ENCODE peak calls at places on chromosomes 12 and 14, in nine cellular contexts. One of them, this sample, is unnamed.

GRCh38 chr12:129101404-129101803 is 248.1 kb downstream of the GLT1D1 start:
- DNase-seq in stimulated activated CD8-positive, alpha-beta memory T cell treated with anti-CD3 and anti-CD28 coated beads, Interleukin-15, amount 100 ng/mL, for 24 hours: no peak
- DNase-seq in A549: no peak
- DNase-seq in LoVo: no peak
- DNase-seq in T-helper 2 cell: no peak
- DNase-seq in HEK293T: no peak
- DNase-seq in NCI-H2081: no peak
- DNase-seq in body of pancreas: no peak
- DNase-seq in stimulated activated CD4-positive, alpha-beta T cell treated with anti-CD3 and anti-CD28 coated beads, TNF-alpha, amount 100 ng/mL, for 4 hours: no peak
- DNase-seq in this sample: no peak

GRCh38 chr12:119115296-119115905 is 63.3 kb upstream of the HSPB8 start:
- DNase-seq in LoVo: peak; percentile 47
- DNase-seq in stimulated activated CD8-positive, alpha-beta memory T cell treated with anti-CD3 and anti-CD28 coated beads, Interleukin-15, amount 100 ng/mL, for 24 hours: no peak
- DNase-seq in T-helper 2 cell: no peak
- DNase-seq in A549: peak; percentile 50
- DNase-seq in NCI-H2081: peak; percentile 38
- DNase-seq in stimulated activated CD4-positive, alpha-beta T cell treated with anti-CD3 and anti-CD28 coated beads, TNF-alpha, amount 100 ng/mL, for 4 hours: no peak
- DNase-seq in HEK293T: peak; percentile 62
- DNase-seq in body of pancreas: peak; percentile 29
- DNase-seq in this sample: peak; percentile 70

GRCh38 chr12:53695148-53696138 is 19.6 kb upstream of the ATP5MC2 start:
- DNase-seq in stimulated activated CD4-positive, alpha-beta T cell treated with anti-CD3 and anti-CD28 coated beads, TNF-alpha, amount 100 ng/mL, for 4 hours: no peak
- DNase-seq in HEK293T: peak; percentile 70
- DNase-seq in T-helper 2 cell: peak; percentile 23
- DNase-seq in NCI-H2081: no peak
- DNase-seq in A549: peak; percentile 29
- DNase-seq in stimulated activated CD8-positive, alpha-beta memory T cell treated with anti-CD3 and anti-CD28 coated beads, Interleukin-15, amount 100 ng/mL, for 24 hours: no peak
- DNase-seq in LoVo: no peak
- DNase-seq in body of pancreas: peak; percentile 28
- DNase-seq in this sample: peak; percentile 74

GRCh38 chr12:103915306-103915705 is 14.9 kb upstream of the HSP90B1 start:
- DNase-seq in HEK293T: no peak
- DNase-seq in A549: no peak
- DNase-seq in stimulated activated CD8-positive, alpha-beta memory T cell treated with anti-CD3 and anti-CD28 coated beads, Interleukin-15, amount 100 ng/mL, for 24 hours: no peak
- DNase-seq in body of pancreas: no peak
- DNase-seq in stimulated activated CD4-positive, alpha-beta T cell treated with anti-CD3 and anti-CD28 coated beads, TNF-alpha, amount 100 ng/mL, for 4 hours: no peak
- DNase-seq in NCI-H2081: no peak
- DNase-seq in LoVo: no peak
- DNase-seq in T-helper 2 cell: no peak
- DNase-seq in this sample: no peak

GRCh38 chr12:9699898-9700605 is 30.5 kb downstream of the CLEC2D start:
- DNase-seq in stimulated activated CD4-positive, alpha-beta T cell treated with anti-CD3 and anti-CD28 coated beads, TNF-alpha, amount 100 ng/mL, for 4 hours: no peak
- DNase-seq in stimulated activated CD8-positive, alpha-beta memory T cell treated with anti-CD3 and anti-CD28 coated beads, Interleukin-15, amount 100 ng/mL, for 24 hours: no peak
- DNase-seq in T-helper 2 cell: no peak
- DNase-seq in HEK293T: no peak
- DNase-seq in A549: no peak
- DNase-seq in NCI-H2081: no peak
- DNase-seq in LoVo: no peak
- DNase-seq in body of pancreas: no peak
- DNase-seq in this sample: no peak

GRCh38 chr12:33649992-33650391 is 210.4 kb upstream of the SYT10 start:
- DNase-seq in stimulated activated CD8-positive, alpha-beta memory T cell treated with anti-CD3 and anti-CD28 coated beads, Interleukin-15, amount 100 ng/mL, for 24 hours: no peak
- DNase-seq in HEK293T: no peak
- DNase-seq in LoVo: no peak
- DNase-seq in T-helper 2 cell: no peak
- DNase-seq in body of pancreas: no peak
- DNase-seq in A549: no peak
- DNase-seq in NCI-H2081: no peak
- DNase-seq in stimulated activated CD4-positive, alpha-beta T cell treated with anti-CD3 and anti-CD28 coated beads, TNF-alpha, amount 100 ng/mL, for 4 hours: no peak
- DNase-seq in this sample: no peak

GRCh38 chr12:83224012-83224411 is 537.3 kb downstream of the TMTC2 start:
- DNase-seq in stimulated activated CD8-positive, alpha-beta memory T cell treated with anti-CD3 and anti-CD28 coated beads, Interleukin-15, amount 100 ng/mL, for 24 hours: no peak
- DNase-seq in A549: no peak
- DNase-seq in body of pancreas: no peak
- DNase-seq in stimulated activated CD4-positive, alpha-beta T cell treated with anti-CD3 and anti-CD28 coated beads, TNF-alpha, amount 100 ng/mL, for 4 hours: no peak
- DNase-seq in LoVo: no peak
- DNase-seq in HEK293T: no peak
- DNase-seq in NCI-H2081: no peak
- DNase-seq in T-helper 2 cell: no peak
- DNase-seq in this sample: no peak

GRCh38 chr12:76952995-76953394 is 74.2 kb upstream of the CSRP2 start:
- DNase-seq in stimulated activated CD4-positive, alpha-beta T cell treated with anti-CD3 and anti-CD28 coated beads, TNF-alpha, amount 100 ng/mL, for 4 hours: no peak
- DNase-seq in body of pancreas: no peak
- DNase-seq in stimulated activated CD8-positive, alpha-beta memory T cell treated with anti-CD3 and anti-CD28 coated beads, Interleukin-15, amount 100 ng/mL, for 24 hours: no peak
- DNase-seq in NCI-H2081: no peak
- DNase-seq in LoVo: no peak
- DNase-seq in T-helper 2 cell: no peak
- DNase-seq in A549: peak; percentile 8
- DNase-seq in HEK293T: no peak
- DNase-seq in this sample: no peak

GRCh38 chr14:24141030-24141880 is at the start of gene EMC9:
- DNase-seq in stimulated activated CD8-positive, alpha-beta memory T cell treated with anti-CD3 and anti-CD28 coated beads, Interleukin-15, amount 100 ng/mL, for 24 hours: peak; percentile 97
- DNase-seq in body of pancreas: peak; percentile 100
- DNase-seq in HEK293T: peak; percentile 91
- DNase-seq in A549: peak; percentile 99
- DNase-seq in LoVo: peak; percentile 99
- DNase-seq in stimulated activated CD4-positive, alpha-beta T cell treated with anti-CD3 and anti-CD28 coated beads, TNF-alpha, amount 100 ng/mL, for 4 hours: peak; percentile 99
- DNase-seq in NCI-H2081: peak; percentile 99
- DNase-seq in T-helper 2 cell: peak; percentile 99
- DNase-seq in this sample: peak; percentile 99

GRCh38 chr12:113405687-113406086 is 2.0 kb upstream of the SDS start:
- DNase-seq in NCI-H2081: no peak
- DNase-seq in T-helper 2 cell: no peak
- DNase-seq in stimulated activated CD8-positive, alpha-beta memory T cell treated with anti-CD3 and anti-CD28 coated beads, Interleukin-15, amount 100 ng/mL, for 24 hours: no peak
- DNase-seq in LoVo: no peak
- DNase-seq in A549: no peak
- DNase-seq in HEK293T: no peak
- DNase-seq in stimulated activated CD4-positive, alpha-beta T cell treated with anti-CD3 and anti-CD28 coated beads, TNF-alpha, amount 100 ng/mL, for 4 hours: no peak
- DNase-seq in body of pancreas: no peak
- DNase-seq in this sample: no peak

GRCh38 chr12:85253823-85254222 is 26.2 kb upstream of the ALX1 start:
- DNase-seq in stimulated activated CD4-positive, alpha-beta T cell treated with anti-CD3 and anti-CD28 coated beads, TNF-alpha, amount 100 ng/mL, for 4 hours: no peak
- DNase-seq in HEK293T: no peak
- DNase-seq in stimulated activated CD8-positive, alpha-beta memory T cell treated with anti-CD3 and anti-CD28 coated beads, Interleukin-15, amount 100 ng/mL, for 24 hours: no peak
- DNase-seq in body of pancreas: no peak
- DNase-seq in T-helper 2 cell: no peak
- DNase-seq in LoVo: no peak
- DNase-seq in A549: peak; percentile 74
- DNase-seq in NCI-H2081: no peak
- DNase-seq in this sample: no peak

GRCh38 chr14:53090853-53091252 is 62.3 kb downstream of the DDHD1 start:
- DNase-seq in HEK293T: no peak
- DNase-seq in stimulated activated CD4-positive, alpha-beta T cell treated with anti-CD3 and anti-CD28 coated beads, TNF-alpha, amount 100 ng/mL, for 4 hours: no peak
- DNase-seq in stimulated activated CD8-positive, alpha-beta memory T cell treated with anti-CD3 and anti-CD28 coated beads, Interleukin-15, amount 100 ng/mL, for 24 hours: no peak
- DNase-seq in body of pancreas: no peak
- DNase-seq in T-helper 2 cell: no peak
- DNase-seq in NCI-H2081: no peak
- DNase-seq in A549: no peak
- DNase-seq in LoVo: no peak
- DNase-seq in this sample: no peak

GRCh38 chr12:14207946-14208612 is 157.4 kb upstream of the ATF7IP start:
- DNase-seq in T-helper 2 cell: no peak
- DNase-seq in stimulated activated CD4-positive, alpha-beta T cell treated with anti-CD3 and anti-CD28 coated beads, TNF-alpha, amount 100 ng/mL, for 4 hours: no peak
- DNase-seq in stimulated activated CD8-positive, alpha-beta memory T cell treated with anti-CD3 and anti-CD28 coated beads, Interleukin-15, amount 100 ng/mL, for 24 hours: no peak
- DNase-seq in NCI-H2081: no peak
- DNase-seq in body of pancreas: peak; percentile 62
- DNase-seq in LoVo: peak; percentile 91
- DNase-seq in HEK293T: no peak
- DNase-seq in A549: no peak
- DNase-seq in this sample: no peak

GRCh38 chr14:90695997-90696681 is 120.1 kb downstream of the TTC7B start:
- DNase-seq in A549: no peak
- DNase-seq in stimulated activated CD4-positive, alpha-beta T cell treated with anti-CD3 and anti-CD28 coated beads, TNF-alpha, amount 100 ng/mL, for 4 hours: no peak
- DNase-seq in T-helper 2 cell: no peak
- DNase-seq in LoVo: no peak
- DNase-seq in stimulated activated CD8-positive, alpha-beta memory T cell treated with anti-CD3 and anti-CD28 coated beads, Interleukin-15, amount 100 ng/mL, for 24 hours: no peak
- DNase-seq in NCI-H2081: no peak
- DNase-seq in HEK293T: no peak
- DNase-seq in body of pancreas: no peak
- DNase-seq in this sample: no peak

GRCh38 chr14:96038558-96038919 is 623 bp upstream of the C14orf132 start:
- DNase-seq in NCI-H2081: no peak
- DNase-seq in A549: no peak
- DNase-seq in body of pancreas: no peak
- DNase-seq in stimulated activated CD8-positive, alpha-beta memory T cell treated with anti-CD3 and anti-CD28 coated beads, Interleukin-15, amount 100 ng/mL, for 24 hours: no peak
- DNase-seq in stimulated activated CD4-positive, alpha-beta T cell treated with anti-CD3 and anti-CD28 coated beads, TNF-alpha, amount 100 ng/mL, for 4 hours: no peak
- DNase-seq in HEK293T: peak; percentile 21
- DNase-seq in LoVo: no peak
- DNase-seq in T-helper 2 cell: no peak
- DNase-seq in this sample: no peak

GRCh38 chr12:81598205-81598604 is 160.9 kb downstream of the PPFIA2 start:
- DNase-seq in A549: no peak
- DNase-seq in body of pancreas: no peak
- DNase-seq in stimulated activated CD4-positive, alpha-beta T cell treated with anti-CD3 and anti-CD28 coated beads, TNF-alpha, amount 100 ng/mL, for 4 hours: no peak
- DNase-seq in stimulated activated CD8-positive, alpha-beta memory T cell treated with anti-CD3 and anti-CD28 coated beads, Interleukin-15, amount 100 ng/mL, for 24 hours: no peak
- DNase-seq in LoVo: no peak
- DNase-seq in NCI-H2081: peak; percentile 66
- DNase-seq in HEK293T: no peak
- DNase-seq in T-helper 2 cell: no peak
- DNase-seq in this sample: no peak

GRCh38 chr12:99131761-99132199 is 486.7 kb downstream of the APAF1 start:
- DNase-seq in body of pancreas: peak; percentile 55
- DNase-seq in A549: no peak
- DNase-seq in NCI-H2081: no peak
- DNase-seq in HEK293T: peak; percentile 12
- DNase-seq in stimulated activated CD4-positive, alpha-beta T cell treated with anti-CD3 and anti-CD28 coated beads, TNF-alpha, amount 100 ng/mL, for 4 hours: no peak
- DNase-seq in T-helper 2 cell: no peak
- DNase-seq in LoVo: no peak
- DNase-seq in stimulated activated CD8-positive, alpha-beta memory T cell treated with anti-CD3 and anti-CD28 coated beads, Interleukin-15, amount 100 ng/mL, for 24 hours: no peak
- DNase-seq in this sample: peak; percentile 54

GRCh38 chr14:53478174-53478573 is 325.1 kb upstream of the DDHD1 start:
- DNase-seq in HEK293T: no peak
- DNase-seq in body of pancreas: no peak
- DNase-seq in T-helper 2 cell: no peak
- DNase-seq in stimulated activated CD8-positive, alpha-beta memory T cell treated with anti-CD3 and anti-CD28 coated beads, Interleukin-15, amount 100 ng/mL, for 24 hours: no peak
- DNase-seq in A549: no peak
- DNase-seq in stimulated activated CD4-positive, alpha-beta T cell treated with anti-CD3 and anti-CD28 coated beads, TNF-alpha, amount 100 ng/mL, for 4 hours: no peak
- DNase-seq in NCI-H2081: no peak
- DNase-seq in LoVo: no peak
- DNase-seq in this sample: no peak

GRCh38 chr12:23757541-23757962 is 191.9 kb downstream of the SOX5 start:
- DNase-seq in A549: no peak
- DNase-seq in body of pancreas: no peak
- DNase-seq in NCI-H2081: peak; percentile 5
- DNase-seq in LoVo: no peak
- DNase-seq in stimulated activated CD4-positive, alpha-beta T cell treated with anti-CD3 and anti-CD28 coated beads, TNF-alpha, amount 100 ng/mL, for 4 hours: no peak
- DNase-seq in HEK293T: no peak
- DNase-seq in stimulated activated CD8-positive, alpha-beta memory T cell treated with anti-CD3 and anti-CD28 coated beads, Interleukin-15, amount 100 ng/mL, for 24 hours: no peak
- DNase-seq in T-helper 2 cell: no peak
- DNase-seq in this sample: no peak

GRCh38 chr12:12270226-12270625 is 3.4 kb upstream of the LRP6 start:
- DNase-seq in body of pancreas: no peak
- DNase-seq in LoVo: no peak
- DNase-seq in A549: no peak
- DNase-seq in NCI-H2081: no peak
- DNase-seq in stimulated activated CD8-positive, alpha-beta memory T cell treated with anti-CD3 and anti-CD28 coated beads, Interleukin-15, amount 100 ng/mL, for 24 hours: no peak
- DNase-seq in T-helper 2 cell: no peak
- DNase-seq in HEK293T: no peak
- DNase-seq in stimulated activated CD4-positive, alpha-beta T cell treated with anti-CD3 and anti-CD28 coated beads, TNF-alpha, amount 100 ng/mL, for 4 hours: no peak
- DNase-seq in this sample: no peak

GRCh38 chr12:109934026-109934425 is 34.0 kb downstream of the TCHP start:
- DNase-seq in LoVo: no peak
- DNase-seq in NCI-H2081: no peak
- DNase-seq in stimulated activated CD4-positive, alpha-beta T cell treated with anti-CD3 and anti-CD28 coated beads, TNF-alpha, amount 100 ng/mL, for 4 hours: no peak
- DNase-seq in stimulated activated CD8-positive, alpha-beta memory T cell treated with anti-CD3 and anti-CD28 coated beads, Interleukin-15, amount 100 ng/mL, for 24 hours: no peak
- DNase-seq in T-helper 2 cell: no peak
- DNase-seq in A549: peak; percentile 36
- DNase-seq in body of pancreas: peak; percentile 64
- DNase-seq in HEK293T: no peak
- DNase-seq in this sample: no peak

GRCh38 chr12:131021142-131021541 is 67.4 kb downstream of the ADGRD1 start:
- DNase-seq in NCI-H2081: no peak
- DNase-seq in HEK293T: no peak
- DNase-seq in stimulated activated CD4-positive, alpha-beta T cell treated with anti-CD3 and anti-CD28 coated beads, TNF-alpha, amount 100 ng/mL, for 4 hours: no peak
- DNase-seq in stimulated activated CD8-positive, alpha-beta memory T cell treated with anti-CD3 and anti-CD28 coated beads, Interleukin-15, amount 100 ng/mL, for 24 hours: no peak
- DNase-seq in body of pancreas: no peak
- DNase-seq in LoVo: no peak
- DNase-seq in T-helper 2 cell: no peak
- DNase-seq in A549: no peak
- DNase-seq in this sample: peak; percentile 41

GRCh38 chr12:96063046-96063445 is 27.7 kb upstream of the LTA4H start:
- DNase-seq in HEK293T: no peak
- DNase-seq in LoVo: no peak
- DNase-seq in T-helper 2 cell: no peak
- DNase-seq in NCI-H2081: peak; percentile 22
- DNase-seq in stimulated activated CD4-positive, alpha-beta T cell treated with anti-CD3 and anti-CD28 coated beads, TNF-alpha, amount 100 ng/mL, for 4 hours: no peak
- DNase-seq in A549: peak; percentile 44
- DNase-seq in stimulated activated CD8-positive, alpha-beta memory T cell treated with anti-CD3 and anti-CD28 coated beads, Interleukin-15, amount 100 ng/mL, for 24 hours: no peak
- DNase-seq in body of pancreas: no peak
- DNase-seq in this sample: no peak

GRCh38 chr12:105843989-105844768 is 294.6 kb downstream of the NUAK1 start:
- DNase-seq in NCI-H2081: no peak
- DNase-seq in LoVo: no peak
- DNase-seq in A549: no peak
- DNase-seq in T-helper 2 cell: no peak
- DNase-seq in body of pancreas: no peak
- DNase-seq in HEK293T: no peak
- DNase-seq in stimulated activated CD4-positive, alpha-beta T cell treated with anti-CD3 and anti-CD28 coated beads, TNF-alpha, amount 100 ng/mL, for 4 hours: no peak
- DNase-seq in stimulated activated CD8-positive, alpha-beta memory T cell treated with anti-CD3 and anti-CD28 coated beads, Interleukin-15, amount 100 ng/mL, for 24 hours: no peak
- DNase-seq in this sample: no peak

GRCh38 chr12:74537126-74537706 is 419 bp upstream of the ATXN7L3B start:
- DNase-seq in stimulated activated CD4-positive, alpha-beta T cell treated with anti-CD3 and anti-CD28 coated beads, TNF-alpha, amount 100 ng/mL, for 4 hours: no peak
- DNase-seq in LoVo: peak; percentile 81
- DNase-seq in T-helper 2 cell: no peak
- DNase-seq in HEK293T: peak; percentile 43
- DNase-seq in A549: peak; percentile 85
- DNase-seq in stimulated activated CD8-positive, alpha-beta memory T cell treated with anti-CD3 and anti-CD28 coated beads, Interleukin-15, amount 100 ng/mL, for 24 hours: no peak
- DNase-seq in body of pancreas: no peak
- DNase-seq in NCI-H2081: peak; percentile 56
- DNase-seq in this sample: no peak

GRCh38 chr12:78118486-78118885 is 287.8 kb downstream of the NAV3 start:
- DNase-seq in stimulated activated CD8-positive, alpha-beta memory T cell treated with anti-CD3 and anti-CD28 coated beads, Interleukin-15, amount 100 ng/mL, for 24 hours: no peak
- DNase-seq in T-helper 2 cell: no peak
- DNase-seq in A549: no peak
- DNase-seq in HEK293T: no peak
- DNase-seq in body of pancreas: no peak
- DNase-seq in NCI-H2081: no peak
- DNase-seq in stimulated activated CD4-positive, alpha-beta T cell treated with anti-CD3 and anti-CD28 coated beads, TNF-alpha, amount 100 ng/mL, for 4 hours: no peak
- DNase-seq in LoVo: no peak
- DNase-seq in this sample: no peak

GRCh38 chr14:62189698-62190097 is 427.5 kb downstream of the SNAPC1 start:
- DNase-seq in HEK293T: no peak
- DNase-seq in LoVo: no peak
- DNase-seq in stimulated activated CD4-positive, alpha-beta T cell treated with anti-CD3 and anti-CD28 coated beads, TNF-alpha, amount 100 ng/mL, for 4 hours: no peak
- DNase-seq in stimulated activated CD8-positive, alpha-beta memory T cell treated with anti-CD3 and anti-CD28 coated beads, Interleukin-15, amount 100 ng/mL, for 24 hours: no peak
- DNase-seq in T-helper 2 cell: no peak
- DNase-seq in body of pancreas: peak; percentile 17
- DNase-seq in A549: no peak
- DNase-seq in NCI-H2081: no peak
- DNase-seq in this sample: no peak

GRCh38 chr12:81778719-81779118 is 19.6 kb upstream of the PPFIA2 start:
- DNase-seq in T-helper 2 cell: no peak
- DNase-seq in stimulated activated CD4-positive, alpha-beta T cell treated with anti-CD3 and anti-CD28 coated beads, TNF-alpha, amount 100 ng/mL, for 4 hours: no peak
- DNase-seq in A549: no peak
- DNase-seq in body of pancreas: no peak
- DNase-seq in HEK293T: no peak
- DNase-seq in NCI-H2081: no peak
- DNase-seq in LoVo: no peak
- DNase-seq in stimulated activated CD8-positive, alpha-beta memory T cell treated with anti-CD3 and anti-CD28 coated beads, Interleukin-15, amount 100 ng/mL, for 24 hours: no peak
- DNase-seq in this sample: no peak

GRCh38 chr14:96944297-96944696 is 147.1 kb downstream of the VRK1 start:
- DNase-seq in stimulated activated CD4-positive, alpha-beta T cell treated with anti-CD3 and anti-CD28 coated beads, TNF-alpha, amount 100 ng/mL, for 4 hours: no peak
- DNase-seq in T-helper 2 cell: no peak
- DNase-seq in A549: no peak
- DNase-seq in HEK293T: no peak
- DNase-seq in body of pancreas: no peak
- DNase-seq in LoVo: no peak
- DNase-seq in stimulated activated CD8-positive, alpha-beta memory T cell treated with anti-CD3 and anti-CD28 coated beads, Interleukin-15, amount 100 ng/mL, for 24 hours: no peak
- DNase-seq in NCI-H2081: no peak
- DNase-seq in this sample: no peak

GRCh38 chr12:122140467-122141257 is 33.4 kb downstream of the IL31 start:
- DNase-seq in A549: no peak
- DNase-seq in stimulated activated CD4-positive, alpha-beta T cell treated with anti-CD3 and anti-CD28 coated beads, TNF-alpha, amount 100 ng/mL, for 4 hours: no peak
- DNase-seq in stimulated activated CD8-positive, alpha-beta memory T cell treated with anti-CD3 and anti-CD28 coated beads, Interleukin-15, amount 100 ng/mL, for 24 hours: no peak
- DNase-seq in T-helper 2 cell: no peak
- DNase-seq in LoVo: no peak
- DNase-seq in body of pancreas: no peak
- DNase-seq in HEK293T: no peak
- DNase-seq in NCI-H2081: no peak
- DNase-seq in this sample: no peak

GRCh38 chr14:43418314-43418713 is 1088.8 kb downstream of the FSCB start:
- DNase-seq in NCI-H2081: no peak
- DNase-seq in stimulated activated CD8-positive, alpha-beta memory T cell treated with anti-CD3 and anti-CD28 coated beads, Interleukin-15, amount 100 ng/mL, for 24 hours: no peak
- DNase-seq in LoVo: no peak
- DNase-seq in A549: no peak
- DNase-seq in body of pancreas: no peak
- DNase-seq in HEK293T: no peak
- DNase-seq in T-helper 2 cell: no peak
- DNase-seq in stimulated activated CD4-positive, alpha-beta T cell treated with anti-CD3 and anti-CD28 coated beads, TNF-alpha, amount 100 ng/mL, for 4 hours: no peak
- DNase-seq in this sample: no peak